ENCODE peak calls at places on chromosomes 6 and 20, in four cellular contexts. L is HepG2, T is cardiac fibroblast, F is Peyer's patch. Y is an unnamed sample.

GRCh38 chr6:150412221-150412620 is 43.4 kb downstream of the IYD start:
- DNase-seq in L (no peak), T (no peak), F (no peak), Y (no peak)

GRCh38 chr6:89385846-89386245 is 26.2 kb downstream of the RRAGD start:
- DNase-seq in T (no peak), F (no peak), L (no peak), Y (no peak)

GRCh38 chr20:50540620-50541605 is 30.7 kb downstream of the PTPN1 start:
- DNase-seq in L (peak), F (no peak), T (peak), Y (peak)

GRCh38 chr6:63663147-63663877 is 27.7 kb downstream of the PHF3 start:
- DNase-seq in L (no peak), T (peak), F (no peak), Y (peak)

GRCh38 chr6:48101277-48101676 is 9.7 kb downstream of the PTCHD4 start:
- DNase-seq in L (no peak), F (no peak), T (no peak), Y (peak)

GRCh38 chr6:63731946-63732735 is 96.5 kb downstream of the PHF3 start:
- DNase-seq in F (no peak), L (no peak), T (no peak), Y (peak)

GRCh38 chr20:1160991-1161390 is 23.8 kb downstream of the TMEM74B start:
- DNase-seq in F (no peak), T (no peak), L (no peak), Y (no peak)

GRCh38 chr6:145544031-145544430 is 191.3 kb downstream of the EPM2A start:
- DNase-seq in F (no peak), T (peak), L (no peak), Y (peak)

GRCh38 chr6:5116243-5116991 is 31.3 kb downstream of the PPP1R3G start:
- DNase-seq in L (no peak), T (no peak), F (no peak), Y (no peak)

GRCh38 chr20:15838466-15838865 is 734.8 kb downstream of the KIF16B start:
- DNase-seq in L (no peak), F (no peak), T (no peak), Y (no peak)

GRCh38 chr6:163711615-163712568 is 297.4 kb downstream of the QKI start:
- DNase-seq in L (peak), F (peak), T (no peak), Y (no peak)

GRCh38 chr6:129432738-129433137 is 277.2 kb downstream of the ARHGAP18 start:
- DNase-seq in L (peak), T (no peak), F (no peak), Y (peak)

GRCh38 chr6:13457577-13457976 is 29.8 kb downstream of the GFOD1 start:
- DNase-seq in F (no peak), L (no peak), T (no peak), Y (peak)

GRCh38 chr6:39599996-39600395 is 125.2 kb downstream of the KIF6 start:
- DNase-seq in F (no peak), L (no peak), T (no peak), Y (peak)

GRCh38 chr6:35797837-35798526 is 859 bp upstream of the CLPS start:
- DNase-seq in F (no peak), T (no peak), L (no peak), Y (no peak)

GRCh38 chr6:111646942-111647341 is 41.3 kb upstream of the TRAF3IP2 start:
- DNase-seq in T (peak), F (no peak), L (no peak), Y (peak)

GRCh38 chr20:59561614-59562277 is 42.6 kb upstream of the PHACTR3 start:
- DNase-seq in T (no peak), F (no peak), L (no peak), Y (no peak)

GRCh38 chr6:148497256-148497655 is 154.6 kb downstream of the SASH1 start:
- DNase-seq in L (no peak), T (peak), F (no peak), Y (peak)

GRCh38 chr6:150256618-150257272 is 112.1 kb upstream of the IYD start:
- DNase-seq in L (no peak), T (peak), F (no peak), Y (peak)

GRCh38 chr6:85756982-85757381 is 114.3 kb upstream of the SYNCRIP start:
- DNase-seq in T (peak), F (no peak), L (no peak), Y (peak)

GRCh38 chr6:16468991-16469615 is 230.7 kb downstream of the GMPR start:
- DNase-seq in L (no peak), T (no peak), F (no peak), Y (no peak)

GRCh38 chr20:17699931-17700351 is at the start of gene BANF2:
- DNase-seq in L (no peak), F (peak), T (no peak), Y (no peak)

GRCh38 chr6:32609731-32610640 is 20.3 kb upstream of the HLA-DRB1 start:
- DNase-seq in L (peak), F (peak), T (peak), Y (peak)

GRCh38 chr20:34155864-34156263 is 43.8 kb upstream of the EIF2S2 start:
- DNase-seq in F (no peak), T (no peak), L (no peak), Y (no peak)

DNA sequence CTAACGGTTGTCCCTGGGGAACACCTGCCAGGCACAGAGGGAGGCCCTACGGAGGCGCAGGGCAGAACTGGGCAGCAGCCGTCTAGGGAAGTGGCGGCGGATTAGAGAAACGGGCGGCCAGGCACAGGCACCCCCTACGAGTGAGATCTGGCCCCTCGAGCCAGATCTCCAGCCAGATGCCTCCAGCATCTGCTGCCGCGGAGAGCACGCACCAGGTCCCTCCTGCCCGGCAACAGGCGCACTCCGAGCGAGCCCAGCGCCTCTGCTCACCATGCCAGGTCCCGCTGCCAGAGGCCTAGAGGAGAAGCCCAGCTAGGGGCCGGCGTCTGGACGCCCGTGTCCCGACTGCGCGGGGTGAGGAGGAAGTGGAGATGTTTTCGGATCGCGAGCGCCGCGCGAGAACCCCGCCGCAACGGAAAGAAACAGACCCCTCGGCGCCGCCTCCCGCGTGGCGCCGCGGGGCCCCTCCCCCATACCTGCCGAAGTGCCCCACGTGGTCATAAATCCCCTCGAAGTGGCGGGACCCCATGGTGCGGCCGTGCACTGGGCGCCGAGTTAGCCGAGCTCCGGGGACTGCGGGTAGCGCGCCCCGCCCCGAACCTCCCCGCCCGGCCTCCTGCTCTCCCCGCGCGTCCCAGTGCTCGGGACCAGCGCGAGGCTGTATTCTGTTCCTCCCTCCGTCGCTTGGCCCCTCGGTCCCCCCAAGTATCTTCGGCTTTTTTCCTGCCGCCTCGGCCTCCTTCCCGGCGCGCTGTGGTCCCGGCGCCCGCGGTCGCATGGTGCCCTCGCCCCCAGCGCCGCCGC is at the start of gene SLC22A16:
- DNase-seq in L (no peak), F (no peak), T (peak), Y (no peak)
- H3K4me3 ChIP-seq in L (no peak), F (peak), T (peak), Y (peak)

GRCh38 chr20:21684671-21685070 is 20.8 kb upstream of the PAX1 start:
- DNase-seq in T (no peak), F (no peak), L (no peak), Y (no peak)
- TF ChIP-seq CTCF in T (no peak), F (no peak), L (no peak), Y (no peak)

DNA sequence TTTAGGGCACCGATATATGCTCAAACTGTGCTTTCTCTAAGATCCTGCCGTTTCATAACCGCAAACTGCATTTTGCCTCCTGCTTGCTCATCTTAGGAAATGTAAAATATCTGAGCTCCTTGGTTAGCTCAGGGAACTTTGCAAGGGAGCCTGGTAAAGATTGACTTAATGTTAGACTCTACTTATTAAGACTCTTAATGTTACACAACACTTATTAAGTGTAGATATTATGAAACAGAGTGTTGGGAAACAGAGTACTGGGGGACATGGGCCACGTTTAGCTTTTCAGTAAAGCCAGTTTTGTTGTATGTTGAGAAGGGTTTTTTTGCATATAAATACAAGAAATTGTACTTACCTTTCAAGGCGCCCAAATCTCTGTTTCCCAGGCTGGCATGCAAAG is 1.9 kb downstream of the LTV1 start:
- DNase-seq in T (no peak), F (no peak), L (no peak), Y (no peak)
- H3K4me3 ChIP-seq in T (no peak), F (no peak), L (no peak), Y (no peak)

GRCh38 chr6:2713473-2714358 is 37.0 kb downstream of the MYLK4 start:
- DNase-seq in L (no peak), T (peak), F (no peak), Y (no peak)
- TF ChIP-seq CTCF in L (no peak), T (peak), F (no peak), Y (peak)

GRCh38 chr20:19992996-19993908 is 23.9 kb upstream of the NAA20 start:
- DNase-seq in L (peak), F (no peak), T (peak), Y (peak)
- H3K4me3 ChIP-seq in L (no peak), F (no peak), T (peak), Y (no peak)

GRCh38 chr6:34143884-34144580 is 1.9 kb downstream of the GRM4 start:
- DNase-seq in T (no peak), L (peak), F (no peak), Y (no peak)
- TF ChIP-seq CTCF in T (no peak), L (peak), F (no peak), Y (peak)